ENCODE peak calls at places on chromosomes 6 and 20, in five cellular contexts. One of them, this sample, is unnamed.

GRCh38 chr6:160439751-160440150 is 91.6 kb downstream of the SLC22A3 start:
- DNase-seq in NCI-H1092: no peak
- DNase-seq in activated T-cell treated with anti-CD3 and anti-CD28 coated beads for 1 hour: no peak
- DNase-seq in AG04450: no peak
- DNase-seq in AG08395: no peak
- DNase-seq in this sample: no peak

GRCh38 chr6:166567107-166567506 is 19.4 kb downstream of the RAMACL start:
- DNase-seq in NCI-H1092: no peak
- DNase-seq in activated T-cell treated with anti-CD3 and anti-CD28 coated beads for 1 hour: no peak
- DNase-seq in AG04450: peak; percentile 86
- DNase-seq in AG08395: peak; percentile 89
- DNase-seq in this sample: no peak

GRCh38 chr6:34102099-34102656 is 43.7 kb downstream of the GRM4 start:
- DNase-seq in NCI-H1092: no peak
- DNase-seq in activated T-cell treated with anti-CD3 and anti-CD28 coated beads for 1 hour: no peak
- DNase-seq in AG04450: no peak
- DNase-seq in AG08395: no peak
- DNase-seq in this sample: no peak

GRCh38 chr6:150470131-150470530 is 101.3 kb downstream of the IYD start:
- DNase-seq in NCI-H1092: no peak
- DNase-seq in activated T-cell treated with anti-CD3 and anti-CD28 coated beads for 1 hour: no peak
- DNase-seq in AG04450: no peak
- DNase-seq in AG08395: no peak
- DNase-seq in this sample: no peak

GRCh38 chr6:31739639-31740396 is at the start of gene MSH5:
- DNase-seq in NCI-H1092: peak; percentile 98
- DNase-seq in activated T-cell treated with anti-CD3 and anti-CD28 coated beads for 1 hour: peak; percentile 89
- DNase-seq in AG04450: peak; percentile 98
- DNase-seq in AG08395: peak; percentile 99
- DNase-seq in this sample: peak; percentile 97

GRCh38 chr6:30741789-30742315 is 635 bp downstream of the FLOT1 start:
- DNase-seq in NCI-H1092: no peak
- DNase-seq in activated T-cell treated with anti-CD3 and anti-CD28 coated beads for 1 hour: no peak
- DNase-seq in AG04450: no peak
- DNase-seq in AG08395: no peak
- DNase-seq in this sample: no peak

GRCh38 chr6:144993870-144994269 is 708.7 kb downstream of the UTRN start:
- DNase-seq in NCI-H1092: no peak
- DNase-seq in activated T-cell treated with anti-CD3 and anti-CD28 coated beads for 1 hour: no peak
- DNase-seq in AG04450: no peak
- DNase-seq in AG08395: no peak
- DNase-seq in this sample: no peak

GRCh38 chr20:24785141-24785924 is 163.7 kb upstream of the CST7 start:
- DNase-seq in NCI-H1092: no peak
- DNase-seq in activated T-cell treated with anti-CD3 and anti-CD28 coated beads for 1 hour: no peak
- DNase-seq in AG04450: no peak
- DNase-seq in AG08395: peak; percentile 53
- DNase-seq in this sample: no peak

GRCh38 chr6:34994693-34995092 is 105.6 kb downstream of the ANKS1A start:
- DNase-seq in NCI-H1092: no peak
- DNase-seq in activated T-cell treated with anti-CD3 and anti-CD28 coated beads for 1 hour: no peak
- DNase-seq in AG04450: no peak
- DNase-seq in AG08395: no peak
- DNase-seq in this sample: no peak

GRCh38 chr6:160040055-160040454 is 71.2 kb downstream of the IGF2R start:
- DNase-seq in NCI-H1092: no peak
- DNase-seq in activated T-cell treated with anti-CD3 and anti-CD28 coated beads for 1 hour: no peak
- DNase-seq in AG04450: no peak
- DNase-seq in AG08395: no peak
- DNase-seq in this sample: no peak

GRCh38 chr6:45377041-45377554 is 636 bp downstream of the SUPT3H start:
- DNase-seq in NCI-H1092: no peak
- DNase-seq in activated T-cell treated with anti-CD3 and anti-CD28 coated beads for 1 hour: peak; percentile 70
- DNase-seq in AG04450: no peak
- DNase-seq in AG08395: no peak
- DNase-seq in this sample: no peak

GRCh38 chr6:28335040-28335563 is 846 bp downstream of the ZSCAN31 start:
- DNase-seq in NCI-H1092: no peak
- DNase-seq in activated T-cell treated with anti-CD3 and anti-CD28 coated beads for 1 hour: no peak
- DNase-seq in AG04450: no peak
- DNase-seq in AG08395: no peak
- DNase-seq in this sample: no peak

GRCh38 chr6:117237561-117237960 is 27.8 kb upstream of the VGLL2 start:
- DNase-seq in NCI-H1092: no peak
- DNase-seq in activated T-cell treated with anti-CD3 and anti-CD28 coated beads for 1 hour: no peak
- DNase-seq in AG04450: no peak
- DNase-seq in AG08395: no peak
- DNase-seq in this sample: no peak

GRCh38 chr6:157620905-157621304 is 202.1 kb upstream of the SNX9 start:
- DNase-seq in NCI-H1092: no peak
- DNase-seq in activated T-cell treated with anti-CD3 and anti-CD28 coated beads for 1 hour: no peak
- DNase-seq in AG04450: no peak
- DNase-seq in AG08395: no peak
- DNase-seq in this sample: no peak

GRCh38 chr20:23655551-23656211 is 17.9 kb upstream of the CST3 start:
- DNase-seq in NCI-H1092: no peak
- DNase-seq in activated T-cell treated with anti-CD3 and anti-CD28 coated beads for 1 hour: no peak
- DNase-seq in AG04450: no peak
- DNase-seq in AG08395: no peak
- DNase-seq in this sample: peak; percentile 11

GRCh38 chr6:7899046-7899888 is 11.3 kb downstream of the TXNDC5 start:
- DNase-seq in NCI-H1092: no peak
- DNase-seq in activated T-cell treated with anti-CD3 and anti-CD28 coated beads for 1 hour: no peak
- DNase-seq in AG04450: no peak
- DNase-seq in AG08395: no peak
- DNase-seq in this sample: no peak

GRCh38 chr6:32226434-32226833 is 2.6 kb upstream of the NOTCH4 start:
- DNase-seq in NCI-H1092: no peak
- DNase-seq in activated T-cell treated with anti-CD3 and anti-CD28 coated beads for 1 hour: no peak
- DNase-seq in AG04450: no peak
- DNase-seq in AG08395: no peak
- DNase-seq in this sample: no peak

GRCh38 chr6:107965746-107966145 is 7.7 kb upstream of the SEC63 start:
- DNase-seq in NCI-H1092: no peak
- DNase-seq in activated T-cell treated with anti-CD3 and anti-CD28 coated beads for 1 hour: no peak
- DNase-seq in AG04450: no peak
- DNase-seq in AG08395: peak; percentile 76
- DNase-seq in this sample: no peak

GRCh38 chr6:106782524-106783265 is 153.3 kb downstream of the QRSL1 start:
- DNase-seq in NCI-H1092: no peak
- DNase-seq in activated T-cell treated with anti-CD3 and anti-CD28 coated beads for 1 hour: no peak
- DNase-seq in AG04450: no peak
- DNase-seq in AG08395: no peak
- DNase-seq in this sample: no peak

GRCh38 chr6:3165631-3166534 is 8.5 kb upstream of the TUBB2A start:
- DNase-seq in NCI-H1092: no peak
- DNase-seq in activated T-cell treated with anti-CD3 and anti-CD28 coated beads for 1 hour: no peak
- DNase-seq in AG04450: no peak
- DNase-seq in AG08395: no peak
- DNase-seq in this sample: no peak

GRCh38 chr20:10715035-10715434 is 41.2 kb upstream of the JAG1 start:
- DNase-seq in NCI-H1092: no peak
- DNase-seq in activated T-cell treated with anti-CD3 and anti-CD28 coated beads for 1 hour: no peak
- DNase-seq in AG04450: peak; percentile 58
- DNase-seq in AG08395: peak; percentile 36
- DNase-seq in this sample: no peak

GRCh38 chr6:160950507-160950906 is 41.1 kb upstream of the MAP3K4 start:
- DNase-seq in NCI-H1092: no peak
- DNase-seq in activated T-cell treated with anti-CD3 and anti-CD28 coated beads for 1 hour: no peak
- DNase-seq in AG04450: no peak
- DNase-seq in AG08395: peak; percentile 60
- DNase-seq in this sample: no peak

GRCh38 chr6:18978330-18979128 is 591.4 kb downstream of the RNF144B start:
- DNase-seq in NCI-H1092: peak; percentile 15
- DNase-seq in activated T-cell treated with anti-CD3 and anti-CD28 coated beads for 1 hour: no peak
- DNase-seq in AG04450: no peak
- DNase-seq in AG08395: no peak
- DNase-seq in this sample: no peak

GRCh38 chr20:13430346-13431002 is 208.3 kb downstream of the TASP1 start:
- DNase-seq in NCI-H1092: no peak
- DNase-seq in activated T-cell treated with anti-CD3 and anti-CD28 coated beads for 1 hour: no peak
- DNase-seq in AG04450: no peak
- DNase-seq in AG08395: no peak
- DNase-seq in this sample: peak; percentile 20

GRCh38 chr6:139600919-139601470 is 226.5 kb upstream of the CITED2 start:
- DNase-seq in NCI-H1092: no peak
- DNase-seq in activated T-cell treated with anti-CD3 and anti-CD28 coated beads for 1 hour: no peak
- DNase-seq in AG04450: no peak
- DNase-seq in AG08395: no peak
- DNase-seq in this sample: no peak

GRCh38 chr20:43844778-43845614 is 69.7 kb upstream of the TOX2 start:
- DNase-seq in NCI-H1092: no peak
- DNase-seq in activated T-cell treated with anti-CD3 and anti-CD28 coated beads for 1 hour: no peak
- DNase-seq in AG04450: peak; percentile 63
- DNase-seq in AG08395: peak; percentile 96
- DNase-seq in this sample: no peak

GRCh38 chr6:91081452-91082067 is 494.7 kb upstream of the MAP3K7 start:
- DNase-seq in NCI-H1092: peak; percentile 32
- DNase-seq in activated T-cell treated with anti-CD3 and anti-CD28 coated beads for 1 hour: no peak
- DNase-seq in AG04450: peak; percentile 13
- DNase-seq in AG08395: peak; percentile 38
- DNase-seq in this sample: no peak

GRCh38 chr20:44832724-44833123 is 22.4 kb upstream of the RIMS4 start:
- DNase-seq in NCI-H1092: no peak
- DNase-seq in activated T-cell treated with anti-CD3 and anti-CD28 coated beads for 1 hour: no peak
- DNase-seq in AG04450: no peak
- DNase-seq in AG08395: peak; percentile 24
- DNase-seq in this sample: no peak

GRCh38 chr20:5770240-5770986 is 20.2 kb downstream of the SHLD1 start:
- DNase-seq in NCI-H1092: no peak
- DNase-seq in activated T-cell treated with anti-CD3 and anti-CD28 coated beads for 1 hour: no peak
- DNase-seq in AG04450: no peak
- DNase-seq in AG08395: no peak
- DNase-seq in this sample: no peak

GRCh38 chr20:32114305-32114960 is 4.9 kb downstream of the TM9SF4 start:
- DNase-seq in NCI-H1092: no peak
- DNase-seq in activated T-cell treated with anti-CD3 and anti-CD28 coated beads for 1 hour: no peak
- DNase-seq in AG04450: no peak
- DNase-seq in AG08395: peak; percentile 34
- DNase-seq in this sample: no peak

GRCh38 chr20:4449977-4450715 is 271.6 kb upstream of the PRND start:
- DNase-seq in NCI-H1092: no peak
- DNase-seq in activated T-cell treated with anti-CD3 and anti-CD28 coated beads for 1 hour: no peak
- DNase-seq in AG04450: no peak
- DNase-seq in AG08395: no peak
- DNase-seq in this sample: no peak

GRCh38 chr20:1301031-1301529 is 27.9 kb downstream of the SDCBP2 start:
- DNase-seq in NCI-H1092: no peak
- DNase-seq in activated T-cell treated with anti-CD3 and anti-CD28 coated beads for 1 hour: peak; percentile 38
- DNase-seq in AG04450: no peak
- DNase-seq in AG08395: peak; percentile 73
- DNase-seq in this sample: peak; percentile 36

GRCh38 chr6:154509421-154510143 is 903 bp downstream of the CNKSR3 start:
- DNase-seq in NCI-H1092: no peak
- DNase-seq in activated T-cell treated with anti-CD3 and anti-CD28 coated beads for 1 hour: no peak
- DNase-seq in AG04450: no peak
- DNase-seq in AG08395: peak; percentile 47
- DNase-seq in this sample: peak; percentile 32

GRCh38 chr6:26304213-26305096 is 60.5 kb upstream of the BTN3A2 start:
- DNase-seq in NCI-H1092: no peak
- DNase-seq in activated T-cell treated with anti-CD3 and anti-CD28 coated beads for 1 hour: no peak
- DNase-seq in AG04450: no peak
- DNase-seq in AG08395: no peak
- DNase-seq in this sample: peak; percentile 25

GRCh38 chr6:79525272-79526100 is 11.7 kb downstream of the LCA5 start:
- DNase-seq in NCI-H1092: no peak
- DNase-seq in activated T-cell treated with anti-CD3 and anti-CD28 coated beads for 1 hour: no peak
- DNase-seq in AG04450: no peak
- DNase-seq in AG08395: no peak
- DNase-seq in this sample: no peak

GRCh38 chr6:143778926-143779325 is 64.2 kb upstream of the LTV1 start:
- DNase-seq in NCI-H1092: no peak
- DNase-seq in activated T-cell treated with anti-CD3 and anti-CD28 coated beads for 1 hour: no peak
- DNase-seq in AG04450: no peak
- DNase-seq in AG08395: no peak
- DNase-seq in this sample: no peak